ENCODE peak calls at places on chromosome 9, in six cellular contexts. A is GM18507; F is brain microvascular endothelial cell; E is anterior cingulate cortex; V is activated CD8-positive, alpha-beta memory T cell treated with anti-CD3 and anti-CD28 coated beads for 48 hours; Y is globus pallidus. U is an unnamed sample.

GRCh38 chr9:123343428-123344272 is 12.3 kb upstream of the CRB2 start:
- DNase-seq in A (peak), F (no peak), E (no peak), V (no peak), Y (no peak), U (no peak)

GRCh38 chr9:134422301-134422700 is 96.0 kb downstream of the RXRA start:
- DNase-seq in A (no peak), F (no peak), E (no peak), V (no peak), Y (no peak), U (no peak)

GRCh38 chr9:137396227-137396626 is 26.7 kb downstream of the EXD3 start:
- DNase-seq in A (no peak), F (peak), E (no peak), V (no peak), Y (no peak), U (peak)

GRCh38 chr9:120931278-120932085 is 4.9 kb upstream of the TRAF1 start:
- DNase-seq in A (peak), F (no peak), E (no peak), V (no peak), Y (no peak), U (no peak)

GRCh38 chr9:89461302-89461701 is 36.6 kb downstream of the SEMA4D start:
- DNase-seq in A (no peak), F (peak), E (no peak), V (no peak), Y (no peak), U (peak)

GRCh38 chr9:4796988-4797956 is 4.5 kb downstream of the RCL1 start:
- DNase-seq in A (no peak), F (peak), E (no peak), V (no peak), Y (peak), U (no peak)

GRCh38 chr9:116499986-116500871 is 186.9 kb upstream of the TRIM32 start:
- DNase-seq in A (no peak), F (peak), E (no peak), V (no peak), Y (no peak), U (peak)

GRCh38 chr9:92723299-92723625 is 41.4 kb downstream of the BICD2 start:
- DNase-seq in A (no peak), F (no peak), E (no peak), V (no peak), Y (peak), U (no peak)

GRCh38 chr9:33506626-33507370 is 17.3 kb upstream of the ANKRD18B start:
- DNase-seq in A (no peak), F (peak), E (no peak), V (no peak), Y (no peak), U (peak)

GRCh38 chr9:132946624-132947295 is 2.3 kb upstream of the TSC1 start:
- DNase-seq in A (no peak), F (peak), E (no peak), V (no peak), Y (no peak), U (no peak)

GRCh38 chr9:117868594-117868993 is 164.4 kb downstream of the TLR4 start:
- DNase-seq in A (no peak), F (no peak), E (no peak), V (no peak), Y (no peak), U (no peak)

GRCh38 chr9:13002740-13003139 is 227.9 kb downstream of the LURAP1L start:
- DNase-seq in A (no peak), F (no peak), E (no peak), V (no peak), Y (no peak), U (no peak)

GRCh38 chr9:76618762-76619161 is 145.5 kb upstream of the PCA3 start:
- DNase-seq in A (no peak), F (no peak), E (no peak), V (no peak), Y (no peak), U (no peak)

GRCh38 chr9:90219548-90220118 is 423.0 kb downstream of the DIRAS2 start:
- DNase-seq in A (peak), F (no peak), E (no peak), V (no peak), Y (no peak), U (no peak)

GRCh38 chr9:138069731-138070456 is 192.3 kb downstream of the CACNA1B start:
- DNase-seq in A (no peak), F (no peak), E (no peak), V (no peak), Y (no peak), U (no peak)

GRCh38 chr9:77912895-77913693 is 118.5 kb downstream of the GNAQ start:
- DNase-seq in A (no peak), F (peak), E (no peak), V (no peak), Y (no peak), U (peak)

GRCh38 chr9:35960029-35960655 is 2.2 kb upstream of the OR2S2 start:
- DNase-seq in A (no peak), F (peak), E (no peak), V (no peak), Y (no peak), U (peak)

GRCh38 chr9:7117676-7118561 is 360.1 kb downstream of the KDM4C start:
- DNase-seq in A (peak), F (no peak), E (no peak), V (no peak), Y (no peak), U (no peak)

GRCh38 chr9:134551657-134552348 is 89.8 kb upstream of the COL5A1 start:
- DNase-seq in A (no peak), F (peak), E (no peak), V (no peak), Y (peak), U (no peak)

GRCh38 chr9:77433675-77434445 is 214.3 kb downstream of the GNA14 start:
- DNase-seq in A (peak), F (peak), E (peak), V (no peak), Y (peak), U (no peak)

GRCh38 chr9:125600194-125600593 is 106.8 kb downstream of the MAPKAP1 start:
- DNase-seq in A (no peak), F (no peak), E (no peak), V (no peak), Y (no peak), U (no peak)

GRCh38 chr9:128244443-128245226 is 31.2 kb downstream of the GOLGA2 start:
- DNase-seq in A (no peak), F (no peak), E (no peak), V (no peak), Y (no peak), U (peak)

GRCh38 chr9:128454991-128455390 is 815 bp upstream of the ODF2 start:
- DNase-seq in A (no peak), F (no peak), E (no peak), V (no peak), Y (no peak), U (no peak)

GRCh38 chr9:93543117-93543516 is 33.3 kb upstream of the PHF2 start:
- DNase-seq in A (no peak), F (no peak), E (no peak), V (no peak), Y (no peak), U (no peak)

GRCh38 chr9:99833735-99834134 is 12.1 kb downstream of the NR4A3 start:
- DNase-seq in A (no peak), F (no peak), E (no peak), V (no peak), Y (no peak), U (no peak)

GRCh38 chr9:93254061-93254481 is 70.1 kb downstream of the WNK2 start:
- DNase-seq in A (no peak), F (no peak), E (no peak), V (no peak), Y (no peak), U (no peak)